ENCODE peak calls at places on chromosomes 5 and 9, in five cellular contexts. One of them, this sample, is unnamed.

GRCh38 chr5:28766565-28767158 is 1728.3 kb upstream of the CDH9 start:
- DNase-seq in GM23338: peak
- DNase-seq in sigmoid colon: no peak
- DNase-seq in K562: no peak
- DNase-seq in astrocyte: peak
- DNase-seq in this sample: no peak

GRCh38 chr5:138841531-138841930 is 33.6 kb downstream of the LRRTM2 start:
- DNase-seq in astrocyte: no peak
- DNase-seq in sigmoid colon: no peak
- DNase-seq in K562: no peak
- DNase-seq in GM23338: no peak
- DNase-seq in this sample: no peak

GRCh38 chr9:93058357-93059096 is at the start of gene SUSD3:
- DNase-seq in sigmoid colon: peak
- DNase-seq in K562: peak
- DNase-seq in GM23338: peak
- DNase-seq in astrocyte: peak
- DNase-seq in this sample: no peak

GRCh38 chr9:114898741-114899140 is 31.6 kb downstream of the TNFSF8 start:
- DNase-seq in K562: no peak
- DNase-seq in GM23338: no peak
- DNase-seq in sigmoid colon: no peak
- DNase-seq in astrocyte: no peak
- DNase-seq in this sample: no peak

GRCh38 chr9:19969721-19970120 is 180.9 kb upstream of the SLC24A2 start:
- DNase-seq in K562: no peak
- DNase-seq in sigmoid colon: no peak
- DNase-seq in GM23338: no peak
- DNase-seq in astrocyte: peak
- DNase-seq in this sample: no peak

GRCh38 chr5:11909471-11909870 is 5.2 kb upstream of the CTNND2 start:
- DNase-seq in K562: no peak
- DNase-seq in astrocyte: peak
- DNase-seq in GM23338: no peak
- DNase-seq in sigmoid colon: no peak
- DNase-seq in this sample: no peak

GRCh38 chr9:82923410-82924242 is 139.3 kb downstream of the RASEF start:
- DNase-seq in sigmoid colon: no peak
- DNase-seq in K562: no peak
- DNase-seq in astrocyte: peak
- DNase-seq in GM23338: no peak
- DNase-seq in this sample: no peak

GRCh38 chr5:67100301-67100700 is 96.3 kb downstream of the CD180 start:
- DNase-seq in sigmoid colon: no peak
- DNase-seq in K562: no peak
- DNase-seq in astrocyte: no peak
- DNase-seq in GM23338: no peak
- DNase-seq in this sample: no peak

GRCh38 chr5:2936413-2936812 is 184.9 kb upstream of the IRX2 start:
- DNase-seq in sigmoid colon: no peak
- DNase-seq in astrocyte: no peak
- DNase-seq in K562: no peak
- DNase-seq in GM23338: no peak
- DNase-seq in this sample: no peak

GRCh38 chr9:104968025-104968982 is 40.3 kb upstream of the ABCA1 start:
- DNase-seq in GM23338: peak
- DNase-seq in astrocyte: peak
- DNase-seq in K562: peak
- DNase-seq in sigmoid colon: peak
- DNase-seq in this sample: peak

GRCh38 chr5:157464518-157465171 is 4.6 kb downstream of the NIPAL4 start:
- DNase-seq in GM23338: peak
- DNase-seq in sigmoid colon: peak
- DNase-seq in K562: peak
- DNase-seq in astrocyte: peak
- DNase-seq in this sample: peak

GRCh38 chr5:35284364-35284763 is 54.1 kb upstream of the PRLR start:
- DNase-seq in astrocyte: no peak
- DNase-seq in sigmoid colon: no peak
- DNase-seq in K562: no peak
- DNase-seq in GM23338: no peak
- DNase-seq in this sample: no peak

GRCh38 chr5:54357371-54358058 is 47.1 kb upstream of the ARL15 start:
- DNase-seq in K562: no peak
- DNase-seq in sigmoid colon: no peak
- DNase-seq in GM23338: no peak
- DNase-seq in astrocyte: no peak
- DNase-seq in this sample: no peak

GRCh38 chr5:91562922-91563321 is 179.8 kb upstream of the ARRDC3 start:
- DNase-seq in GM23338: no peak
- DNase-seq in astrocyte: no peak
- DNase-seq in K562: no peak
- DNase-seq in sigmoid colon: no peak
- DNase-seq in this sample: no peak

GRCh38 chr9:102049586-102050246 is 311.3 kb upstream of the GRIN3A start:
- DNase-seq in GM23338: no peak
- DNase-seq in K562: no peak
- DNase-seq in sigmoid colon: no peak
- DNase-seq in astrocyte: no peak
- DNase-seq in this sample: no peak

GRCh38 chr5:178667109-178667508 is 40.3 kb upstream of the CLK4 start:
- DNase-seq in astrocyte: no peak
- DNase-seq in GM23338: peak
- DNase-seq in sigmoid colon: no peak
- DNase-seq in K562: no peak
- DNase-seq in this sample: no peak

GRCh38 chr9:125889524-125890473 is 142.6 kb downstream of the PBX3 start:
- DNase-seq in sigmoid colon: peak
- DNase-seq in K562: no peak
- DNase-seq in astrocyte: peak
- DNase-seq in GM23338: peak
- DNase-seq in this sample: no peak

GRCh38 chr5:43313854-43314457 is 744 bp upstream of the HMGCS1 start:
- DNase-seq in K562: no peak
- DNase-seq in sigmoid colon: no peak
- DNase-seq in GM23338: peak
- DNase-seq in astrocyte: peak
- DNase-seq in this sample: no peak

GRCh38 chr5:14946813-14947640 is 75.4 kb upstream of the ANKH start:
- DNase-seq in GM23338: peak
- DNase-seq in astrocyte: no peak
- DNase-seq in sigmoid colon: no peak
- DNase-seq in K562: no peak
- DNase-seq in this sample: no peak

GRCh38 chr9:116589392-116590354 is 97.4 kb upstream of the TRIM32 start:
- DNase-seq in sigmoid colon: no peak
- DNase-seq in K562: peak
- DNase-seq in astrocyte: no peak
- DNase-seq in GM23338: peak
- DNase-seq in this sample: no peak

GRCh38 chr5:73605223-73606087 is 20.5 kb upstream of the ARHGEF28 start:
- DNase-seq in astrocyte: peak
- DNase-seq in GM23338: no peak
- DNase-seq in K562: no peak
- DNase-seq in sigmoid colon: no peak
- DNase-seq in this sample: no peak

GRCh38 chr5:117131876-117132275 is 557.3 kb upstream of the SEMA6A start:
- DNase-seq in astrocyte: no peak
- DNase-seq in sigmoid colon: no peak
- DNase-seq in GM23338: no peak
- DNase-seq in K562: no peak
- DNase-seq in this sample: no peak

GRCh38 chr5:128644863-128645262 is 106.8 kb upstream of the FBN2 start:
- DNase-seq in astrocyte: peak
- DNase-seq in GM23338: no peak
- DNase-seq in K562: no peak
- DNase-seq in sigmoid colon: no peak
- DNase-seq in this sample: peak

GRCh38 chr5:158695595-158696330 is 404.0 kb downstream of the EBF1 start:
- DNase-seq in GM23338: peak
- DNase-seq in astrocyte: peak
- DNase-seq in K562: peak
- DNase-seq in sigmoid colon: peak
- DNase-seq in this sample: peak

GRCh38 chr5:30401479-30402058 is 791.9 kb upstream of the CDH6 start:
- DNase-seq in sigmoid colon: no peak
- DNase-seq in GM23338: peak
- DNase-seq in astrocyte: peak
- DNase-seq in K562: no peak
- DNase-seq in this sample: peak

GRCh38 chr5:139690385-139691274 is 42.5 kb downstream of the CXXC5 start:
- DNase-seq in astrocyte: peak
- DNase-seq in sigmoid colon: no peak
- DNase-seq in GM23338: peak
- DNase-seq in K562: peak
- DNase-seq in this sample: no peak

GRCh38 chr9:100125913-100126312 is 26.9 kb downstream of the INVS start:
- DNase-seq in sigmoid colon: no peak
- DNase-seq in GM23338: no peak
- DNase-seq in astrocyte: no peak
- DNase-seq in K562: no peak
- DNase-seq in this sample: no peak

GRCh38 chr5:172901012-172901780 is 58.0 kb upstream of the RPL26L1 start:
- DNase-seq in sigmoid colon: peak
- DNase-seq in K562: peak
- DNase-seq in astrocyte: peak
- DNase-seq in GM23338: no peak
- DNase-seq in this sample: peak

GRCh38 chr5:107605596-107606125 is 65.1 kb downstream of the EFNA5 start:
- DNase-seq in GM23338: no peak
- DNase-seq in astrocyte: no peak
- DNase-seq in K562: no peak
- DNase-seq in sigmoid colon: no peak
- DNase-seq in this sample: no peak

GRCh38 chr5:69364414-69364813 is 4.9 kb downstream of the AK6 start:
- DNase-seq in GM23338: peak
- DNase-seq in sigmoid colon: no peak
- DNase-seq in K562: peak
- DNase-seq in astrocyte: no peak
- DNase-seq in this sample: no peak
- H3K27ac ChIP-seq in GM23338: no peak
- H3K27ac ChIP-seq in sigmoid colon: no peak
- H3K27ac ChIP-seq in K562: peak
- H3K27ac ChIP-seq in astrocyte: no peak
- H3K27ac ChIP-seq in this sample: no peak

DNA sequence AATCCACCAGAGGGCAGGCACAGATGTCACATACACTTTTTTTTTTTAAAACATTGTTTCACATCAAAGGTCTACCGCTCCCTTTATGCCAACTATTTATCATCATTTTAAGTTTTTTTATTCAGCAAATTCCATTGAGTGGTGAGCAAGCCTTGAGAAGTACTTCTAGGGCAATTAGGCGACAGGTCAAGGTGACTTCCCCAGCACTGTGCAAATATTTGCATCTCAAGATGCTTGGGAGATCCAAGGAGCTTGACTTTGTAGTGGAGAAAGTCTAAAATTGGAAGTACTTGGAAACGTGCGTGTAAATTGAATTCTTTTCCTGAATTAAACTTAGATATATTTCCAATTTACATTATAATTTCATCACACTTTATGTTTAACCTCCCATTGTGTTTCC is 211.1 kb downstream of the ICE1 start:
- DNase-seq in sigmoid colon: no peak
- DNase-seq in astrocyte: no peak
- DNase-seq in GM23338: no peak
- DNase-seq in K562: no peak
- DNase-seq in this sample: no peak
- H3K27ac ChIP-seq in sigmoid colon: no peak
- H3K27ac ChIP-seq in astrocyte: no peak
- H3K27ac ChIP-seq in GM23338: no peak
- H3K27ac ChIP-seq in K562: no peak
- H3K27ac ChIP-seq in this sample: no peak

DNA sequence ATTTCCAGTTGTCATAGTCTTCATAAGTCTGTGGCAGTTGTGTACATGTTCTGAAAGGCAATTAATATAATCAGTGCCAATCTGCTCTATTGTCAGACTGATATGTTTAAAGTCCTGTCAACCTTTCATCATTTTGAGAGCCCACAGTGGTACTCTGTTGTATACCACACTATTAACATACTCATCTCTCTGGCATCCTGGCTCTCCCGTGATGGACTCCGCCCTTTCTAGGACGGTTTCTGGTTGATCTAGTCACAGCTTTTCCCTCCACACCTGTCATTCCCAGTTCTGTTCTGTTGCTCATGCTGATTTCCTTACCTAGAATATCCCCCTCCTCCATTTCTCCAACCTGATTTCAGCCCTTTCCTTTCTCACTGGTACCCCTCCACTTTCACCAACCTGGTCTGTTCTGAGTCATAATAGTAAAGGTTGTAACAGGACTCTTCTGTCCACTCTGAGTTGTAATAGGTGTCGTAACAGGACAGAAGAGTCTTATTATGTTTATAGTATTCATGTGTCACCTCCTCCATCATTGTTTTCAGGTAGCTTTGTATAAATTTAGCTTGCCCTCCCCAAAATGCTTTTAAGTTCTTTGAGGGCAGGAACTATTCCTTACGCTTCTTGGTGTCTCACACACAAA is 4.1 kb downstream of the PTCD2 start:
- DNase-seq in GM23338: no peak
- DNase-seq in sigmoid colon: no peak
- DNase-seq in K562: no peak
- DNase-seq in astrocyte: no peak
- DNase-seq in this sample: no peak
- H3K27ac ChIP-seq in GM23338: no peak
- H3K27ac ChIP-seq in sigmoid colon: no peak
- H3K27ac ChIP-seq in K562: no peak
- H3K27ac ChIP-seq in astrocyte: no peak
- H3K27ac ChIP-seq in this sample: no peak

DNA sequence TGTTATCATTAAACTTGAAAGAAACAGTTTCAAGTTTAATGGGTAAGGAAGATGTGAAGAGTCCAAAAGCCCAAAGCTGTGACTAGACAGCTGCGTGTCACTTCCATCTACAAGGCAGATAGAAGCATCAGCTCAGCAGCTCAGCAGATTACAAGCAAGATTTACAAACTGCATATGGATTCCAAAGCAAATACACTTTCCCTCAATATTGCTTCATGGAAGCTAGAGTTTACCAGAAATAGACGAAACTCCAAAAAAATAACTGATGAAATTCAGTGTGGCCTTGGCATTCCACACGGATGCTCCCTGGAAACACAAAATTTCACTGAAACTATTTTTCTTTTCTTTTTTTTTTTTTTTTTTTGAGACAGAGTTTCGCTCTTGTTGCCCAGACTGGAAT is 17.9 kb downstream of the MYO10 start:
- DNase-seq in GM23338: no peak
- DNase-seq in sigmoid colon: no peak
- DNase-seq in astrocyte: no peak
- DNase-seq in K562: no peak
- DNase-seq in this sample: no peak
- H3K27ac ChIP-seq in GM23338: no peak
- H3K27ac ChIP-seq in sigmoid colon: no peak
- H3K27ac ChIP-seq in astrocyte: no peak
- H3K27ac ChIP-seq in K562: no peak
- H3K27ac ChIP-seq in this sample: no peak

DNA sequence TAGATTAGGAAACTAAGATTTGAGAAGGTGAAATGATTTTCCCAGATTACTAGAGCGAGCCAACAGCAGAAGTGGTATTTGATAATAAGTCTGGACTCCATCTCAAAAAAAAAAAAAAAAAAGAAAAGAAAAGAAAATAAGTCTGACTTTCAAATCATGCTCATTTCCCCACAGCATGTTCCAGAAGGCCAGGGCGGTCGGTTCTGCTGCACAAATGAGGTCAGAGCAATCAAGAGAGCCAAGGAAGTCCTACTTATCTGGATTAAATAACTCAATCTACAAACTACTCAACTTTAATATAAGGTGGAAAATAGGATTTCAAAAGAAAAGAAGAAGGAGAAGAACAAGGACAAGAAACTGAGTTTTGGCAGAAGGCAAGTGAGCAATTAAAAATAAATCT is 130.4 kb upstream of the RASA1 start:
- DNase-seq in GM23338: no peak
- DNase-seq in sigmoid colon: no peak
- DNase-seq in K562: no peak
- DNase-seq in astrocyte: no peak
- DNase-seq in this sample: no peak
- H3K27ac ChIP-seq in GM23338: no peak
- H3K27ac ChIP-seq in sigmoid colon: peak
- H3K27ac ChIP-seq in K562: no peak
- H3K27ac ChIP-seq in astrocyte: no peak
- H3K27ac ChIP-seq in this sample: no peak

This sample was measured in AG04450.